ENCODE peak calls at places on chromosome 13, in nine cellular contexts. D, B, L, E, T, Q, Y, V and J are unnamed samples.

GRCh38 chr13:108573455-108573854 is 56.0 kb upstream of the MYO16 start:
- DNase-seq in E (no peak), B (peak), T (no peak), L (no peak), D (no peak), Y (no peak), V (no peak), Q (no peak), J (no peak)

GRCh38 chr13:88417801-88418200 is 746.6 kb downstream of the SLITRK5 start:
- DNase-seq in D (no peak), Y (no peak), B (no peak), L (no peak), T (no peak), Q (no peak), E (no peak), V (no peak), J (no peak)

GRCh38 chr13:32267836-32268439 is 47.2 kb downstream of the ZAR1L start:
- DNase-seq in Q (no peak), T (no peak), D (peak), L (no peak), E (no peak), Y (no peak), V (peak), B (no peak), J (no peak)

GRCh38 chr13:88376762-88377388 is 705.7 kb downstream of the SLITRK5 start:
- DNase-seq in Y (no peak), T (no peak), E (no peak), V (no peak), B (no peak), D (no peak), Q (no peak), L (no peak), J (no peak)

GRCh38 chr13:40508112-40508511 is 158.3 kb downstream of the FOXO1 start:
- DNase-seq in B (no peak), Y (no peak), L (no peak), Q (no peak), V (no peak), E (no peak), D (no peak), T (no peak), J (no peak)

GRCh38 chr13:78241278-78241919 is 322.8 kb upstream of the EDNRB start:
- DNase-seq in B (peak), Q (no peak), T (peak), E (peak), V (peak), L (peak), D (no peak), Y (no peak), J (peak)

GRCh38 chr13:34733720-34734119 is 208.3 kb upstream of the NBEA start:
- DNase-seq in Q (no peak), L (no peak), Y (no peak), E (no peak), T (no peak), D (no peak), B (no peak), V (no peak), J (no peak)

GRCh38 chr13:113115363-113116205 is 7.0 kb upstream of the F10 start:
- DNase-seq in E (no peak), Y (no peak), B (no peak), Q (peak), T (peak), D (no peak), L (no peak), V (peak), J (peak)

GRCh38 chr13:44974056-44974798 is 15.0 kb downstream of the NUFIP1 start:
- DNase-seq in D (no peak), V (no peak), Q (no peak), B (no peak), T (peak), L (peak), E (peak), Y (no peak), J (peak)

GRCh38 chr13:108185218-108185617 is 30.1 kb downstream of the LIG4 start:
- DNase-seq in V (no peak), T (no peak), Q (no peak), L (no peak), Y (no peak), E (no peak), D (no peak), B (no peak), J (no peak)

GRCh38 chr13:103908274-103908673 is 842.1 kb upstream of the SLC10A2 start:
- DNase-seq in D (no peak), E (no peak), T (no peak), Y (no peak), L (no peak), B (no peak), V (no peak), Q (no peak), J (no peak)

GRCh38 chr13:100666124-100666523 is 8.5 kb downstream of the TMTC4 start:
- DNase-seq in L (no peak), D (no peak), T (no peak), E (no peak), Y (no peak), B (no peak), Q (no peak), V (no peak), J (no peak)

GRCh38 chr13:85236431-85236830 is 562.8 kb downstream of the SLITRK6 start:
- DNase-seq in B (no peak), T (no peak), E (no peak), Y (no peak), V (no peak), Q (no peak), D (no peak), L (peak), J (no peak)

GRCh38 chr13:31227063-31227462 is 27.3 kb downstream of the B3GLCT start:
- DNase-seq in Q (no peak), E (no peak), D (no peak), V (no peak), T (no peak), B (no peak), L (peak), Y (no peak), J (no peak)

GRCh38 chr13:30466358-30466714 is 600 bp upstream of the HMGB1 start:
- DNase-seq in D (no peak), T (no peak), Y (no peak), V (no peak), Q (no peak), B (no peak), L (peak), E (no peak), J (no peak)

GRCh38 chr13:99501952-99502310 is 659 bp downstream of the TM9SF2 start:
- DNase-seq in Q (no peak), T (peak), B (peak), E (peak), Y (no peak), L (peak), D (no peak), V (no peak), J (peak)

GRCh38 chr13:108961542-108962125 is 332.2 kb downstream of the MYO16 start:
- DNase-seq in E (no peak), V (no peak), Q (no peak), T (no peak), B (peak), D (peak), L (peak), Y (no peak), J (no peak)

GRCh38 chr13:38265135-38265497 is 84.5 kb upstream of the UFM1 start:
- DNase-seq in V (no peak), D (no peak), B (no peak), Y (no peak), E (no peak), Q (no peak), T (no peak), L (no peak), J (peak)

GRCh38 chr13:36519432-36519831 is 87.1 kb downstream of the CCNA1 start:
- DNase-seq in T (no peak), E (no peak), L (no peak), Q (no peak), V (no peak), D (no peak), B (no peak), Y (no peak), J (no peak)

GRCh38 chr13:108086678-108087077 is 128.7 kb downstream of the LIG4 start:
- DNase-seq in T (no peak), Y (no peak), B (no peak), V (no peak), L (peak), Q (no peak), E (no peak), D (no peak), J (peak)

GRCh38 chr13:99812611-99813010 is 159.0 kb downstream of the ZIC5 start:
- DNase-seq in L (peak), V (no peak), D (no peak), Q (no peak), T (no peak), Y (no peak), B (no peak), E (no peak), J (no peak)

GRCh38 chr13:20716951-20717350 is 13.5 kb downstream of the IL17D start:
- DNase-seq in B (no peak), Y (no peak), T (no peak), Q (no peak), V (no peak), E (no peak), L (no peak), D (no peak), J (no peak)

GRCh38 chr13:44109986-44110640 is 230.4 kb downstream of the LACC1 start:
- DNase-seq in D (no peak), T (no peak), Y (no peak), L (no peak), B (no peak), V (no peak), Q (no peak), E (no peak), J (no peak)

GRCh38 chr13:44758595-44759221 is 182.6 kb upstream of the TSC22D1 start:
- DNase-seq in Y (no peak), D (no peak), E (no peak), B (no peak), T (no peak), V (no peak), Q (no peak), L (peak), J (no peak)

GRCh38 chr13:35796627-35797026 is 320.1 kb upstream of the MAB21L1 start:
- DNase-seq in Q (no peak), Y (no peak), D (no peak), E (no peak), B (no peak), T (no peak), L (no peak), V (no peak), J (no peak)

GRCh38 chr13:97506511-97506910 is 72.5 kb downstream of the RAP2A start:
- DNase-seq in D (no peak), T (no peak), B (no peak), V (no peak), Y (no peak), Q (no peak), L (peak), E (peak), J (no peak)

GRCh38 chr13:111947026-111947810 is 119.7 kb upstream of the SOX1 start:
- DNase-seq in B (no peak), E (no peak), V (peak), L (no peak), Y (no peak), D (no peak), Q (no peak), T (no peak), J (no peak)

GRCh38 chr13:99289674-99290337 is 17.4 kb downstream of the GPR183 start:
- DNase-seq in V (no peak), L (no peak), Y (no peak), T (no peak), B (no peak), E (no peak), D (no peak), Q (no peak), J (no peak)

GRCh38 chr13:20713751-20714150 is 10.3 kb downstream of the IL17D start:
- DNase-seq in Q (no peak), V (no peak), E (peak), Y (no peak), D (no peak), T (no peak), B (no peak), L (peak), J (peak)

GRCh38 chr13:29924482-29924884 is 74.1 kb upstream of the UBL3 start:
- DNase-seq in Y (no peak), V (no peak), L (peak), Q (no peak), D (no peak), T (no peak), E (no peak), B (no peak), J (no peak)

GRCh38 chr13:74005320-74006154 is 128.7 kb downstream of the KLF12 start:
- DNase-seq in E (no peak), B (no peak), D (no peak), Q (no peak), V (no peak), T (no peak), Y (no peak), L (no peak), J (no peak)

GRCh38 chr13:36101157-36101556 is 30.0 kb downstream of the DCLK1 start:
- DNase-seq in Q (no peak), Y (no peak), D (no peak), B (no peak), T (no peak), L (no peak), V (no peak), E (no peak), J (no peak)

GRCh38 chr13:75175575-75175974 is 306.4 kb downstream of the TBC1D4 start:
- DNase-seq in D (no peak), Q (no peak), L (peak), B (no peak), Y (no peak), E (no peak), T (no peak), V (no peak), J (no peak)

GRCh38 chr13:49629196-49629938 is 1.1 kb downstream of the ARL11 start:
- DNase-seq in Q (no peak), B (no peak), V (no peak), T (no peak), Y (no peak), L (no peak), D (no peak), E (no peak), J (no peak)

GRCh38 chr13:49630580-49630979 is 2.3 kb downstream of the ARL11 start:
- DNase-seq in E (no peak), D (no peak), Y (no peak), V (no peak), B (peak), T (no peak), L (no peak), Q (no peak), J (peak)

GRCh38 chr13:49629947-49630346 is 1.6 kb downstream of the ARL11 start:
- DNase-seq in Y (no peak), T (no peak), B (no peak), Q (no peak), D (no peak), V (no peak), L (peak), E (no peak), J (no peak)

GRCh38 chr13:49625392-49626137 is 2.7 kb upstream of the ARL11 start:
- DNase-seq in Y (peak), B (no peak), D (no peak), E (peak), T (peak), L (peak), Q (no peak), V (no peak), J (peak)

GRCh38 chr13:49627831-49628652 is at the start of gene ARL11:
- DNase-seq in Y (peak), B (peak), T (peak), V (peak), E (peak), Q (peak), D (no peak), L (no peak), J (peak)
- TF ChIP-seq POLR2A in Y (no peak), B (no peak), T (no peak), V (no peak), E (no peak), Q (no peak), D (no peak), L (no peak), J (no peak)

DNA sequence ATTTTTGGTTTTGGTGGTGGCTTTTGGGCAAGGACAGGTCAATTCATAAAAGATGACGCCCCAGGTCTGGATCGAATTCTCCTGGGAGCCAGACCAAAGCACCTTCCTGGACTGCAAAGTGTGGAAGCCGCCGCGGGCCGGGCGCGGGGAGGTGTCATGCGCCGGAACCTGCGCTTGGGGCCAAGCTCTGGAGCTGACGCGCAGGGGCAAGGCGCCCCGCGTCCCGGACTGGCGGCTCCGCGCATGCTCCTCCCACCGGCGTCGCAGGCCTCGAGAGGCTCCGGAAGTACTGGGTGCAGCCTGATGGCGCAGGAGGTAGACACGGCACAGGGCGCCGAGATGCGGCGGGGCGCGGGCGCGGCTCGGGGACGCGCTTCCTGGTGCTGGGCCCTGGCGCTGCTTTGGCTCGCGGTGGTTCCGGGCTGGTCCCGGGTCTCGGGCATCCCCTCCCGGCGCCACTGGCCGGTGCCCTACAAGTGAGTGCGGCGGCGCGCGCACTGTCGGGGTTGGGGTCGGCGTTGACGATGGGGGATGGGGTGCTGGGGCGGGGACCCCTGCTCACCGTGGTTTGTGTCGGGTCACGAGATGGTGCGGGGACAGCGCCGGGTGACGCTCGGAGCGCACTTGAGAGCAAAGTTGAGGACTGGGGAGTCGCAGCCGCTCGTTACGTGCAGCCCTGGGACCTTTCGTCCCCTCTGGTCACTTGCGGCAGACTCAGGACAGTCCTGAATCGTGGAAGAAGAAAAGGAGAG is at the start of gene CLN5:
- DNase-seq in D (peak), V (peak), T (peak), B (peak), Q (peak), Y (peak), E (peak), L (peak), J (peak)
- TF ChIP-seq POLR2A in D (peak), V (peak), T (peak), B (peak), Q (peak), Y (peak), E (peak), L (peak), J (peak)

GRCh38 chr13:114234645-114235421 is at the start of gene CDC16:
- DNase-seq in V (peak), T (peak), D (peak), Q (peak), B (peak), L (peak), E (peak), Y (peak), J (peak)
- TF ChIP-seq POLR2A in V (peak), T (peak), D (peak), Q (no peak), B (peak), L (peak), E (no peak), Y (no peak), J (peak)

GRCh38 chr13:59747529-59747928 is 416.2 kb downstream of the DIAPH3 start:
- DNase-seq in Q (no peak), Y (no peak), L (no peak), V (no peak), D (peak), T (no peak), E (no peak), B (peak), J (no peak)

GRCh38 chr13:59744747-59745394 is 418.9 kb downstream of the DIAPH3 start:
- DNase-seq in Y (no peak), T (no peak), L (peak), D (no peak), Q (no peak), B (no peak), V (no peak), E (no peak), J (no peak)

GRCh38 chr13:59743195-59743594 is 420.5 kb downstream of the DIAPH3 start:
- DNase-seq in E (no peak), Y (no peak), B (no peak), T (no peak), V (no peak), L (peak), Q (no peak), D (no peak), J (no peak)

GRCh38 chr13:59746291-59746962 is 417.3 kb downstream of the DIAPH3 start:
- DNase-seq in D (no peak), Y (no peak), E (no peak), Q (no peak), T (no peak), L (peak), B (no peak), V (no peak), J (no peak)

GRCh38 chr13:59745395-59745788 is 418.3 kb downstream of the DIAPH3 start:
- DNase-seq in D (no peak), L (peak), Q (no peak), Y (no peak), V (no peak), E (no peak), B (no peak), T (no peak), J (no peak)
- TF ChIP-seq POLR2A in D (no peak), L (no peak), Q (no peak), Y (no peak), V (no peak), E (no peak), B (no peak), T (no peak), J (no peak)

GRCh38 chr13:91346848-91347211 is 657 bp upstream of the MIR17HG start:
- DNase-seq in E (no peak), B (peak), T (no peak), Q (no peak), Y (no peak), D (no peak), L (no peak), V (no peak), J (no peak)

GRCh38 chr13:91347212-91347995 is at the start of gene MIR17HG:
- DNase-seq in E (peak), Q (peak), Y (peak), L (peak), B (peak), T (peak), V (peak), D (peak), J (peak)

GRCh38 chr13:91347996-91348905 is 764 bp downstream of the MIR17HG start:
- DNase-seq in E (peak), Y (peak), V (no peak), D (no peak), Q (peak), L (no peak), T (peak), B (peak), J (peak)

GRCh38 chr13:91349992-91350911 is 2.8 kb downstream of the MIR17HG start:
- DNase-seq in L (no peak), D (no peak), Q (no peak), B (peak), T (no peak), V (no peak), E (no peak), Y (no peak), J (no peak)

DNA sequence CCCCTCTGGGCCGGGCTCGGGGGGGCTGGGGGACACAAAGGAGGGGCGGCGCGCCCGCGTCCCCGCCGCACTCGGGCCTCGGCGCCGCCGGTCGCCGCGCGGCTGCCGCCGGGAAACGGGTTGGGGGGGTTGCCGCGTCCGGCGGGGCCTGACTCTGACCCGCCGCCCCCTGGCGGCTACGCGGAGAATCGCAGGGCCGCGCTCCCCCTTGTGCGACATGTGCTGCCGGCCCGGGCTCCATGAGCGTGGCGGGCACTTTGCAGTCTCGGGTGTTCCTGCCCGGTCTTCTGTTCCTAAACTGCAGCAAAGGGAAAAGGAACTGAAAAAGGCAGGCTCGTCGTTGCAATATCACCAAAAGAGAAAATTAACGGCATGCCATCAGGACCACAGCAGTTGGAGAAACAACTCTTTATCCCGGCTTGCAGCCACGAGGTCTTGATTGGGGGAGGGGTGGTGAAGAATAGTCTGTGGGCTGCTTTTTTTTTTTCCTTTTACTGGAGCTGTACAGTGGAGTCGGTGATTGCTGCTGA is 1.5 kb downstream of the MIR17HG start:
- DNase-seq in V (peak), Y (peak), B (peak), E (peak), D (peak), L (peak), T (peak), Q (peak), J (peak)
- TF ChIP-seq POLR2A in V (peak), Y (peak), B (peak), E (no peak), D (no peak), L (no peak), T (no peak), Q (no peak), J (peak)

DNA sequence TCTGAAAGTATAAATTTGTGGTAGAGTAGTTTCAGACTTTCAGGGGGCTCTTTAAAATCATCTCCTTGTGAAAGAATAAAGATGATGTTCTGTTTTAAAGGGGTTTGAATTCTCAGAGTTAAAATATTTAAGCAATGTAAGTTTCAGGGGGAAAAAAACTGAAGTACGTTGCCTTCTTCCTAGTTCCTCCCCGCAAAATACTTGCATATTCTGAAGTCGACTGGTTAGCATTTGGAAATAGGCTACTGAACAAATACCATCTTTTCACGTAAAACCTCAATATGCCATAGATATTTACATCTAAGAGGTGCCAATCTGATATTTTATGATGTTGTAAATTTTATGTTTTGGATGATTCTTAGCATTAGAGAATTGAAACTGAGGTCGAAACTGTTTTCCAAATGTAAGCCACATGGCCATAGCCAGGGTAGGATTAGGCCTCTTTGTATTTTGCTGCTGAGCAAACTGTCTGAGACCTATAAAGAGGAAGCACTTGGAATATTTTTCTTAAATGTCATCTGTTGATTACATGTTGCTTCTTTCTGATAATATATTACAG is 138.3 kb downstream of the FLT1 start:
- DNase-seq in E (no peak), T (no peak), L (no peak), Q (no peak), D (no peak), B (no peak), V (no peak), Y (no peak), J (no peak)
- TF ChIP-seq POLR2A in E (no peak), T (no peak), L (no peak), Q (no peak), D (no peak), B (no peak), V (no peak), Y (no peak), J (no peak)